ENCODE peak calls at places on chromosomes 2 and 18, in four cellular contexts. O, K, M and L are unnamed samples.

GRCh38 chr2:180742809-180743208 is 237.6 kb upstream of the UBE2E3 start:
- DNase-seq in O (no peak), K (no peak), M (peak; percentile 34), L (no peak)

GRCh38 chr18:32803571-32803970 is 30.7 kb upstream of the KLHL14 start:
- DNase-seq in O (no peak), K (peak; percentile 21), M (peak; percentile 99), L (no peak)

GRCh38 chr2:155663265-155663664 is 669.3 kb downstream of the NR4A2 start:
- DNase-seq in O (no peak), K (no peak), M (no peak), L (no peak)

GRCh38 chr2:86044045-86044444 is 61.6 kb downstream of the POLR1A start:
- DNase-seq in O (no peak), K (no peak), M (no peak), L (no peak)

GRCh38 chr2:238450440-238450861 is 23.7 kb downstream of the ASB1 start:
- DNase-seq in O (no peak), K (no peak), M (no peak), L (no peak)

GRCh38 chr2:231476920-231477319 is 12.6 kb upstream of the NCL start:
- DNase-seq in O (no peak), K (no peak), M (no peak), L (no peak)

GRCh38 chr18:45517181-45517741 is 98.0 kb upstream of the SLC14A2 start:
- DNase-seq in O (no peak), K (no peak), M (no peak), L (no peak)

GRCh38 chr2:108958002-108958401 is 31.0 kb downstream of the EDAR start:
- DNase-seq in O (no peak), K (no peak), M (no peak), L (no peak)

GRCh38 chr2:8122506-8122898 is 559.4 kb upstream of the ID2 start:
- DNase-seq in O (no peak), K (no peak), M (no peak), L (no peak)

GRCh38 chr2:67528320-67528719 is 131.2 kb downstream of the ETAA1 start:
- DNase-seq in O (no peak), K (no peak), M (no peak), L (no peak)

GRCh38 chr18:80196528-80197320 is 50.6 kb downstream of the PARD6G start:
- DNase-seq in O (no peak), K (no peak), M (no peak), L (no peak)

GRCh38 chr2:240430595-240430994 is 4.9 kb upstream of the GPC1 start:
- DNase-seq in O (no peak), K (no peak), M (no peak), L (no peak)

GRCh38 chr2:159564081-159564480 is 52.3 kb downstream of the BAZ2B start:
- DNase-seq in O (no peak), K (no peak), M (no peak), L (peak; percentile 6)

GRCh38 chr18:45821667-45822066 is 3.8 kb upstream of the SIGLEC15 start:
- DNase-seq in O (no peak), K (no peak), M (no peak), L (no peak)

GRCh38 chr2:217399288-217399687 is 539.4 kb upstream of the TNP1 start:
- DNase-seq in O (no peak), K (no peak), M (no peak), L (no peak)

GRCh38 chr2:173150087-173150486 is 74.4 kb downstream of the MAP3K20 start:
- DNase-seq in O (no peak), K (no peak), M (no peak), L (no peak)

GRCh38 chr2:62489162-62489561 is 16.8 kb downstream of the TMEM17 start:
- DNase-seq in O (no peak), K (no peak), M (no peak), L (no peak)

GRCh38 chr2:20429528-20429927 is 17.3 kb upstream of the RHOB start:
- DNase-seq in O (no peak), K (no peak), M (no peak), L (no peak)

GRCh38 chr2:221521261-221521845 is 50.8 kb downstream of the EPHA4 start:
- DNase-seq in O (no peak), K (no peak), M (no peak), L (no peak)

GRCh38 chr2:162401871-162402270 is 57.9 kb downstream of the GCA start:
- DNase-seq in O (no peak), K (no peak), M (no peak), L (no peak)

GRCh38 chr2:129661942-129662341 is 317.5 kb upstream of the RAB6C start:
- DNase-seq in O (no peak), K (no peak), M (no peak), L (no peak)

GRCh38 chr2:72118386-72118785 is 29.3 kb downstream of the CYP26B1 start:
- DNase-seq in O (no peak), K (no peak), M (no peak), L (no peak)

GRCh38 chr2:215863687-215864086 is 149.7 kb downstream of the MREG start:
- DNase-seq in O (no peak), K (no peak), M (no peak), L (no peak)

GRCh38 chr2:204452464-204453023 is 92.7 kb upstream of the PARD3B start:
- DNase-seq in O (no peak), K (no peak), M (peak; percentile 74), L (no peak)

GRCh38 chr2:109582928-109583895 is 30.6 kb downstream of the SEPTIN10 start:
- DNase-seq in O (no peak), K (peak; percentile 45), M (no peak), L (no peak)

GRCh38 chr2:195382186-195382585 is 274.8 kb upstream of the SLC39A10 start:
- DNase-seq in O (no peak), K (no peak), M (no peak), L (no peak)

GRCh38 chr2:113406114-113406513 is 31.4 kb upstream of the ZNG1B start:
- DNase-seq in O (no peak), K (no peak), M (no peak), L (no peak)

GRCh38 chr18:11817229-11817628 is 34.0 kb upstream of the CHMP1B start:
- DNase-seq in O (no peak), K (no peak), M (no peak), L (no peak)

GRCh38 chr2:117948585-117948984 is 65.3 kb downstream of the CCDC93 start:
- DNase-seq in O (no peak), K (no peak), M (no peak), L (no peak)

GRCh38 chr18:70332694-70333093 is 43.8 kb downstream of the SOCS6 start:
- DNase-seq in O (no peak), K (no peak), M (peak; percentile 58), L (no peak)

GRCh38 chr2:232434091-232434490 is 21.9 kb upstream of the ALPI start:
- DNase-seq in O (no peak), K (no peak), M (no peak), L (peak; percentile 10)

GRCh38 chr2:5695641-5696350 is 3.6 kb downstream of the SOX11 start:
- DNase-seq in O (no peak), K (no peak), M (no peak), L (peak; percentile 80)

GRCh38 chr2:71716697-71717624 is 263.6 kb downstream of the DYSF start:
- DNase-seq in O (peak; percentile 17), K (no peak), M (peak; percentile 78), L (no peak)

GRCh38 chr2:63012541-63012940 is 38.1 kb upstream of the OTX1 start:
- DNase-seq in O (no peak), K (no peak), M (no peak), L (no peak)

GRCh38 chr2:68686178-68686577 is 42.8 kb downstream of the PROKR1 start:
- DNase-seq in O (no peak), K (no peak), M (no peak), L (no peak)

GRCh38 chr2:68687018-68687417 is 43.6 kb downstream of the PROKR1 start:
- DNase-seq in O (no peak), K (no peak), M (no peak), L (no peak)

GRCh38 chr2:68690851-68691250 is 43.8 kb upstream of the ARHGAP25 start:
- DNase-seq in O (no peak), K (no peak), M (no peak), L (no peak)

GRCh38 chr2:68692511-68692910 is 42.1 kb upstream of the ARHGAP25 start:
- DNase-seq in O (no peak), K (no peak), M (no peak), L (no peak)

DNA sequence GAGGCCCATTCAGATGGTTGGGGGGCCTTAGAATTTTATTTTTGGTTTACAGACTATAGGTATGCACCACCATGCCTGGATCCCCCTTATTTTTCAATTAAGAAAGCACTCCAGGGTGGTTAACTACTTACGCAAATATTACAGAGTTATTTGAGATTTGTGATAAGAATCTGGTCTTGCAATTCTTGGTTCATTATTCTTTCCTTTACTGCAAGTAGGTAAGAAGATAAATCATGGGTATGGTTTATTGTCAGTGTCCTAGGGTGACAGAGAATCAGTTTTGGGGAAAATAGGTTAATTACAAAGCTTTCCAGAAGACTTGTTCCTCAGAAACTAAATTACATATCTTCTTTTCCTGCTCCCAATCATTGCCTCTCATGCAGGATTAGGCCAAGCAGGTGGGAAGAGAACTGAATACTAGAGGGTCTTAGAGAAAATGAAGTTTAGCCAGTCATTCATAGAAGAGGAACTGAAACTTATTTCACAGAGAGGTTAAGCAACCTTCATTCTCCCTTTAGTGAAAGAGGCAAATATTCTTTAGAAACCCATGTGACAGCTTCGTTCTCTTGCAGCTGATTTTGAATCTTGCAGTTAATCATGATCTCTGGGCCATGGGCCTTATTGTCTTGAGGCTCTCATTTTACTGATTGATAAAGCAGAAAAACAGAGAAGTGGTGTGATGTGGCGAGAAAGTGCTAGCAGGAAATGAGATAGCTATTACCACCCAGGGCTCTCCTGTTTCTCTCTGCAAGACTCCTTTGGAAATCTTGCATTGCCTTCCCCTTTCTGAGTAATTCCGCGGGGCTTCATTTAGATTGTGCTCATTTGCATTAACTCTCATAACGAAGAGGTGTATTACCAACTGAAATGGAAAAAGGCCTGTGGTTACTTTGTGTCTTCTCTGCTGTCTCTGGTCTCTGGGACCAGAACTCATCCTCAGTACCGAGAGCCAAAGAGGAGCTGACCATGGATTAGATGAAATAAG is 44.8 kb upstream of the ARHGAP25 start:
- DNase-seq in O (no peak), K (peak; percentile 85), M (no peak), L (no peak)
- H3K4me3 ChIP-seq in O (no peak overlapping the region), K (peak overlapping the region; percentile 37), M (no peak overlapping the region), L (no peak overlapping the region)

DNA sequence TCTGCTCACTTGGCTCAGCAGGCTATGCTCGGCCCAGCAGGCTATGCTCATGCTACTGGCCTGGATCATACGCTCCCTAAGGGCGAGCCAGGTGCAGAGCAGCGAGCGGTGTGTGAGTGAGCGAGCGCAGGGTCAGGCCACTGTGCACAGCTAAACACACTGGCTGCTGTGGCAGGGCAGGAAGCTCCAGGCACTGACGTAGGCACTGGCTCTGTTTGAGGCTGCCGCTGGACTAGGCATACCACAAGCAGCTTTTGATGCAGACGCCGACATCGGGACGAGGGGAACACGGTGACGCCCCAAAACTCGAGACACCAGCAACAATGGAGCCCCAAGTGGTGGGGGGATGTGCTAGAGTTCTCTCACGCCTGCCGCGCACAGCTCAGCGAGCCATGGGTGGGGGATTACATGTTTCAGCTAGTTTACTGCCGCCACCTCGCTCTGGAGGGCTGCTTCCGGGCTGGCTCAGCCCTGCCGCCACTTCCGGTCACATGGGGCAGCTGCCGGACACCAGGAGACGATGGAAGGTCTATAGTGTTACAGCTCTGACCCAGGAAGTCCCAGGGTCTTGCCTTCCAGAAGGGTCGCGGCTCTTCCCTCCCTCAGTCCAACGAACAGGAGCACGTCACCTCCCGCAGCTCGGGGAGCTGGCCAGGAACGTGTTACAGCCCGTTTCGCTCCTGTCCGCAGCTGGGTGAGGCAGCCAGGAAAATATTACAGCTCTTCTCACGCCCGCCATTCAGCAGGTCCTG is 1176.9 kb upstream of the LRRTM1 start:
- DNase-seq in O (peak; percentile 50), K (no peak), M (no peak), L (peak; percentile 12)
- TF ChIP-seq FOXM1 in O (no peak), K (no peak), M (no peak), L (no peak)

GRCh38 chr2:40256649-40257048 is 195.2 kb downstream of the SLC8A1 start:
- DNase-seq in O (no peak), K (no peak), M (peak; percentile 12), L (peak; percentile 50)
- TF ChIP-seq MXI1 in O (no peak), K (no peak), M (no peak), L (no peak)

GRCh38 chr2:101339236-101339865 is 30.9 kb upstream of the RNF149 start:
- DNase-seq in O (no peak), K (no peak), M (no peak), L (no peak)
- H3K4me3 ChIP-seq in O (no peak overlapping the region), K (no peak overlapping the region), M (no peak overlapping the region), L (no peak overlapping the region)